ENCODE peak calls at places on chromosomes 5 and 9, in seven cellular contexts. A is foreskin fibroblast, Y is NCI-H2081, I is HepG2, G is T-helper 17 cell, R is ELF-1, S is skeletal muscle cell. C is an unnamed sample.

GRCh38 chr9:2655411-2655901 is 33.9 kb downstream of the VLDLR start:
- DNase-seq in A (peak), Y (no peak), I (no peak), G (no peak), R (no peak), S (peak), C (no peak)

GRCh38 chr5:176609724-176610429 is at the start of gene GPRIN1:
- DNase-seq in A (peak), Y (peak), I (peak), G (peak), R (peak), S (no peak), C (peak)

GRCh38 chr5:1763548-1763911 is 36.1 kb downstream of the MRPL36 start:
- DNase-seq in A (peak), Y (peak), I (peak), G (no peak), R (peak), S (peak), C (no peak)

GRCh38 chr5:151740336-151740942 is 18.0 kb downstream of the ATOX1 start:
- DNase-seq in A (peak), Y (peak), I (peak), G (peak), R (peak), S (peak), C (no peak)

GRCh38 chr5:179906795-179907569 is 715 bp downstream of the TBC1D9B start:
- DNase-seq in A (peak), Y (peak), I (no peak), G (no peak), R (peak), S (no peak), C (no peak)

GRCh38 chr5:151058301-151058700 is 22.5 kb downstream of the TNIP1 start:
- DNase-seq in A (no peak), Y (no peak), I (no peak), G (no peak), R (no peak), S (no peak), C (no peak)

GRCh38 chr5:87770016-87770415 is 357.3 kb upstream of the CCNH start:
- DNase-seq in A (no peak), Y (no peak), I (no peak), G (no peak), R (no peak), S (no peak), C (no peak)

GRCh38 chr9:133008406-133008805 is 22.4 kb upstream of the GTF3C5 start:
- DNase-seq in A (no peak), Y (no peak), I (no peak), G (no peak), R (no peak), S (no peak), C (no peak)

GRCh38 chr5:55551298-55551846 is 16.6 kb upstream of the PLPP1 start:
- DNase-seq in A (no peak), Y (no peak), I (no peak), G (no peak), R (no peak), S (no peak), C (no peak)

GRCh38 chr5:134458234-134458633 is 46.6 kb upstream of the CDKN2AIPNL start:
- DNase-seq in A (peak), Y (no peak), I (no peak), G (no peak), R (no peak), S (peak), C (no peak)

GRCh38 chr9:124615100-124615742 is 108.0 kb upstream of the NR5A1 start:
- DNase-seq in A (no peak), Y (no peak), I (no peak), G (no peak), R (no peak), S (no peak), C (no peak)

GRCh38 chr5:77718934-77719610 is 57.1 kb downstream of the TBCA start:
- DNase-seq in A (no peak), Y (no peak), I (no peak), G (no peak), R (no peak), S (no peak), C (no peak)

GRCh38 chr9:98724810-98725530 is 16.2 kb upstream of the GABBR2 start:
- DNase-seq in A (no peak), Y (no peak), I (no peak), G (no peak), R (no peak), S (no peak), C (no peak)

GRCh38 chr5:99553411-99553810 is 624.6 kb upstream of the CHD1 start:
- DNase-seq in A (no peak), Y (no peak), I (no peak), G (no peak), R (no peak), S (no peak), C (no peak)

GRCh38 chr5:175457466-175457865 is 13.5 kb upstream of the DRD1 start:
- DNase-seq in A (no peak), Y (no peak), I (no peak), G (no peak), R (no peak), S (no peak), C (no peak)

GRCh38 chr5:65390208-65390607 is 91.5 kb downstream of the ADAMTS6 start:
- DNase-seq in A (no peak), Y (no peak), I (no peak), G (no peak), R (no peak), S (no peak), C (no peak)

GRCh38 chr9:69261636-69262035 is 63.4 kb upstream of the ENTREP1 start:
- DNase-seq in A (no peak), Y (no peak), I (no peak), G (no peak), R (no peak), S (no peak), C (no peak)

GRCh38 chr5:141681695-141682641 is at the start of gene ARAP3:
- DNase-seq in A (peak), Y (no peak), I (peak), G (peak), R (peak), S (peak), C (no peak)

GRCh38 chr5:40551706-40552557 is 127.8 kb upstream of the PTGER4 start:
- DNase-seq in A (peak), Y (no peak), I (peak), G (no peak), R (no peak), S (peak), C (no peak)

GRCh38 chr5:169299651-169300467 is 1.1 kb downstream of the SLIT3 start:
- DNase-seq in A (no peak), Y (no peak), I (no peak), G (no peak), R (peak), S (no peak), C (no peak)

GRCh38 chr9:135941288-135941995 is 19.7 kb downstream of the UBAC1 start:
- DNase-seq in A (no peak), Y (no peak), I (no peak), G (no peak), R (no peak), S (no peak), C (no peak)

GRCh38 chr5:178786424-178786823 is 56.0 kb upstream of the ZNF354A start:
- DNase-seq in A (no peak), Y (no peak), I (no peak), G (no peak), R (no peak), S (no peak), C (no peak)

GRCh38 chr9:89495824-89496555 is 1.9 kb downstream of the SEMA4D start:
- DNase-seq in A (no peak), Y (no peak), I (no peak), G (no peak), R (no peak), S (no peak), C (no peak)

GRCh38 chr5:95738069-95738468 is 6.9 kb downstream of the RHOBTB3 start:
- DNase-seq in A (no peak), Y (no peak), I (no peak), G (no peak), R (no peak), S (no peak), C (no peak)

GRCh38 chr9:136533775-136534157 is 12.1 kb downstream of the NOTCH1 start:
- DNase-seq in A (no peak), Y (no peak), I (no peak), G (peak), R (no peak), S (no peak), C (peak)

GRCh38 chr5:60143912-60144311 is 250.4 kb upstream of the PDE4D start:
- DNase-seq in A (no peak), Y (no peak), I (peak), G (no peak), R (no peak), S (no peak), C (no peak)

GRCh38 chr5:177469750-177470525 is 3.5 kb downstream of the DBN1 start:
- DNase-seq in A (no peak), Y (no peak), I (no peak), G (no peak), R (no peak), S (no peak), C (no peak)

GRCh38 chr9:35679766-35680330 is 6.1 kb downstream of the CA9 start:
- DNase-seq in A (no peak), Y (no peak), I (no peak), G (no peak), R (no peak), S (no peak), C (no peak)

GRCh38 chr9:34332370-34332964 is 3.1 kb downstream of the NUDT2 start:
- DNase-seq in A (no peak), Y (peak), I (peak), G (no peak), R (no peak), S (no peak), C (no peak)

GRCh38 chr5:174982381-174982780 is 258.0 kb downstream of the MSX2 start:
- DNase-seq in A (no peak), Y (no peak), I (no peak), G (no peak), R (no peak), S (no peak), C (no peak)